ENCODE peak calls at places on chromosomes 1 and 21, in ten cellular contexts. L, F, P, N, H, K, O, X, E and C are unnamed samples.
A peak's percentile ranks its signal among the peaks of the same experiment; 100 is the strongest.

GRCh38 chr1:210586785-210587184 is 258.1 kb downstream of the HHAT start:
- DNase-seq in L (no peak), F (no peak), P (peak; percentile 3), N (no peak), H (no peak), K (no peak), O (no peak), X (no peak), E (no peak), C (no peak)

GRCh38 chr1:216739771-216740170 is 16.5 kb upstream of the ESRRG start:
- DNase-seq in L (no peak), F (no peak), P (no peak), N (no peak), H (no peak), K (no peak), O (no peak), X (no peak), E (no peak), C (no peak)

GRCh38 chr1:208205216-208206013 is 38.8 kb downstream of the PLXNA2 start:
- DNase-seq in L (no peak), F (no peak), P (no peak), N (no peak), H (no peak), K (no peak), O (peak; percentile 67), X (no peak), E (no peak), C (no peak)

GRCh38 chr1:1610796-1611597 is 4.3 kb upstream of the MIB2 start:
- DNase-seq in L (no peak), F (peak; percentile 67), P (no peak), N (no peak), H (no peak), K (no peak), O (no peak), X (no peak), E (no peak), C (peak; percentile 70)

GRCh38 chr1:232767381-232768074 is 37.7 kb upstream of the MAP10 start:
- DNase-seq in L (peak; percentile 86), F (no peak), P (peak; percentile 90), N (no peak), H (no peak), K (peak; percentile 49), O (peak; percentile 82), X (no peak), E (peak; percentile 10), C (peak; percentile 83)

GRCh38 chr1:43729816-43730463 is 22.6 kb downstream of the ST3GAL3 start:
- DNase-seq in L (no peak), F (no peak), P (peak; percentile 52), N (no peak), H (no peak), K (no peak), O (no peak), X (no peak), E (no peak), C (peak; percentile 19)

GRCh38 chr1:61125895-61126294 is 43.5 kb downstream of the NFIA start:
- DNase-seq in L (no peak), F (no peak), P (no peak), N (no peak), H (no peak), K (no peak), O (no peak), X (no peak), E (no peak), C (no peak)

GRCh38 chr1:55284856-55285255 is 69.7 kb upstream of the USP24 start:
- DNase-seq in L (peak; percentile 22), F (no peak), P (peak; percentile 32), N (no peak), H (no peak), K (no peak), O (no peak), X (no peak), E (peak; percentile 29), C (peak; percentile 51)

GRCh38 chr1:6273380-6273891 is 12.5 kb upstream of the GPR153 start:
- DNase-seq in L (peak; percentile 32), F (no peak), P (peak; percentile 83), N (no peak), H (no peak), K (no peak), O (no peak), X (no peak), E (no peak), C (no peak)

GRCh38 chr1:6271554-6271953 is 10.7 kb upstream of the GPR153 start:
- DNase-seq in L (no peak), F (no peak), P (peak; percentile 60), N (no peak), H (no peak), K (no peak), O (peak; percentile 58), X (no peak), E (no peak), C (no peak)

GRCh38 chr1:6274102-6274501 is 13.2 kb upstream of the GPR153 start:
- DNase-seq in L (no peak), F (no peak), P (no peak), N (no peak), H (no peak), K (no peak), O (no peak), X (no peak), E (no peak), C (no peak)

GRCh38 chr1:6271001-6271400 is 10.1 kb upstream of the GPR153 start:
- DNase-seq in L (no peak), F (no peak), P (no peak), N (no peak), H (no peak), K (no peak), O (no peak), X (no peak), E (no peak), C (no peak)

GRCh38 chr1:6272476-6273270 is 11.8 kb upstream of the GPR153 start:
- DNase-seq in L (no peak), F (no peak), P (peak; percentile 45), N (no peak), H (no peak), K (no peak), O (no peak), X (no peak), E (no peak), C (no peak)
- TF ChIP-seq CTCF in L (no peak), F (no peak), P (no peak), N (no peak), H (no peak), K (no peak), O (no peak), X (no peak), E (no peak), C (no peak)

GRCh38 chr21:31666445-31667010 is 7.0 kb downstream of the SOD1 start:
- DNase-seq in L (no peak), F (no peak), P (no peak), N (no peak), H (no peak), K (no peak), O (no peak), X (no peak), E (no peak), C (no peak)

GRCh38 chr21:31667639-31668038 is 8.1 kb downstream of the SOD1 start:
- DNase-seq in L (peak; percentile 85), F (no peak), P (no peak), N (no peak), H (no peak), K (no peak), O (no peak), X (no peak), E (no peak), C (no peak)

GRCh38 chr21:31667141-31667540 is 7.6 kb downstream of the SOD1 start:
- DNase-seq in L (peak; percentile 10), F (no peak), P (no peak), N (no peak), H (no peak), K (no peak), O (no peak), X (no peak), E (no peak), C (no peak)

GRCh38 chr21:31663584-31664249 is 4.2 kb downstream of the SOD1 start:
- DNase-seq in L (no peak), F (no peak), P (no peak), N (no peak), H (no peak), K (no peak), O (no peak), X (no peak), E (no peak), C (no peak)

DNA sequence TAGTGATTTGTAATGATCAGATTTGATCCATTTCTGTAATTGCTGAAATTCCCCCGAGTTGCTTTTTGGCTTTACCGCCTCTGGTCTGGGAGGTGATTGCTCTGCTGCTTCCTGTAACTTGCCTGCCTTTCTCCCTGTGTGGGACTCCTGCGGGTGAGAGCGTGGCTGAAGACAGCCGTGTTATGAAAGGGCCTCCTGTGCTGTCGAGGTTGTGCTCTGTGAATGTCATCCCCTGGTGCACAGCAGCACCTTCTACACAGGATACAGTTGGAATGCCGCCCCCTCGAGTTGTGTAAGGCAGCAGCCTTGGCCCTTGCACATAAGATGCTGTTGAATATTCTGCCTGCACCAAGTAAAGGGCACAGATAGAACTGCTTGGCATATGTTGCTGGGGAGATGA is 5.9 kb downstream of the SOD1 start:
- DNase-seq in L (no peak), F (no peak), P (peak; percentile 30), N (no peak), H (peak; percentile 50), K (no peak), O (no peak), X (no peak), E (no peak), C (peak; percentile 53)
- H3K4me1 ChIP-seq in L (peaks cover 39% of the 10 kb centered on the region), F (peaks cover 17% of the 10 kb centered on the region), P (no peaks in the 10 kb centered on the region), N (peaks cover 60% of the 10 kb centered on the region), H (peaks cover 14% of the 10 kb centered on the region), K (peaks cover 30% of the 10 kb centered on the region), O (peaks cover 7% of the 10 kb centered on the region), X (peaks cover 74% of the 10 kb centered on the region), E (peaks cover 5% of the 10 kb centered on the region), C (peaks cover 90% of the 10 kb centered on the region)

GRCh38 chr1:172431224-172431623 is 10.7 kb downstream of the C1orf105 start:
- DNase-seq in L (no peak), F (no peak), P (no peak), N (no peak), H (no peak), K (no peak), O (no peak), X (no peak), E (no peak), C (no peak)

GRCh38 chr1:172429324-172430127 is 9.0 kb downstream of the C1orf105 start:
- DNase-seq in L (peak; percentile 69), F (no peak), P (peak; percentile 68), N (peak; percentile 49), H (no peak), K (peak; percentile 36), O (peak; percentile 31), X (no peak), E (peak; percentile 63), C (no peak)

GRCh38 chr1:172427191-172427590 is 6.7 kb downstream of the C1orf105 start:
- DNase-seq in L (no peak), F (no peak), P (no peak), N (no peak), H (no peak), K (no peak), O (no peak), X (no peak), E (no peak), C (no peak)

GRCh38 chr1:172431721-172432192 is 11.3 kb downstream of the C1orf105 start:
- DNase-seq in L (peak; percentile 87), F (peak; percentile 59), P (no peak), N (peak; percentile 43), H (no peak), K (peak; percentile 68), O (peak; percentile 75), X (no peak), E (no peak), C (no peak)

GRCh38 chr1:172430128-172430454 is 9.6 kb downstream of the C1orf105 start:
- DNase-seq in L (no peak), F (no peak), P (no peak), N (no peak), H (no peak), K (no peak), O (no peak), X (no peak), E (no peak), C (no peak)
- TF ChIP-seq CTCF in L (no peak), F (no peak), P (no peak), N (no peak), H (no peak), K (no peak), O (no peak), X (no peak), E (no peak), C (no peak)

DNA sequence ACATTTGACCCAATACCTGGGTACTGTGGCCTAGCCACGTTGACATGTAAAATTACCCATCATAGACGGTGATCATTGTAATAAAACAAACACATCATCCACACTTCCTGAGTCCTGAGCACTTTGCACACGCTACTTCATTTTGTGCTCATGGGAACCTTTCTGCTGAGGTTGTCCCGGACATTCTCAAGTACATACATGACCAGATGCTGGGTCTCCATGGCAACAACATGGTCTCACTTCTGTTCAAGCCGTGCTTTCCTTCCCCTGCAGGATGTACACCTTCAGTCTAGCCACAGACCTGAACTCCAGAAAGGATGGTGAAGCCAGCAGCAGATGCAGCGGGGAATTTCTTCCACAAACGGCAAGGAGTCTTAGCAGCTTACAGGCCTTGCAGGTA is 22.7 kb downstream of the UBASH3A start:
- DNase-seq in L (no peak), F (no peak), P (no peak), N (no peak), H (no peak), K (no peak), O (no peak), X (no peak), E (no peak), C (no peak)
- H3K4me1 ChIP-seq in L (no peaks in the 10 kb centered on the region), F (no peaks in the 10 kb centered on the region), P (no peaks in the 10 kb centered on the region), N (peaks cover 53% of the 10 kb centered on the region), H (no peaks in the 10 kb centered on the region), K (no peaks in the 10 kb centered on the region), O (no peaks in the 10 kb centered on the region), X (no peaks in the 10 kb centered on the region), E (no peaks in the 10 kb centered on the region), C (no peaks in the 10 kb centered on the region)